ENCODE peak calls at places on chromosomes 3 and 15, in seven cellular contexts. E, W, U, C, B, V and M are unnamed samples.

GRCh38 chr3:72271215-72271614 is 486.3 kb upstream of the PROK2 start:
- DNase-seq in E (no peak), W (no peak), U (no peak), C (no peak), B (peak; percentile 48), V (no peak), M (no peak)

GRCh38 chr15:91882858-91883586 is 29.5 kb downstream of the SLCO3A1 start:
- DNase-seq in E (no peak), W (no peak), U (no peak), C (no peak), B (peak; percentile 69), V (no peak), M (no peak)

GRCh38 chr3:8458711-8459110 is 42.9 kb upstream of the LMCD1 start:
- DNase-seq in E (no peak), W (no peak), U (no peak), C (no peak), B (no peak), V (peak; percentile 91), M (no peak)

GRCh38 chr3:116770815-116771450 is 61.4 kb downstream of the TUSC7 start:
- DNase-seq in E (peak; percentile 72), W (peak; percentile 87), U (peak; percentile 61), C (peak; percentile 42), B (peak; percentile 25), V (peak; percentile 40), M (peak; percentile 90)

GRCh38 chr3:157335677-157336076 is 101.0 kb upstream of the PTX3 start:
- DNase-seq in E (peak; percentile 83), W (no peak), U (no peak), C (no peak), B (no peak), V (no peak), M (peak; percentile 46)

GRCh38 chr3:64484289-64484992 is 203.4 kb downstream of the ADAMTS9 start:
- DNase-seq in E (peak; percentile 75), W (peak; percentile 61), U (peak; percentile 81), C (peak; percentile 67), B (peak; percentile 78), V (peak; percentile 51), M (peak; percentile 17)

GRCh38 chr15:44101944-44102343 is 93.1 kb downstream of the FRMD5 start:
- DNase-seq in E (peak; percentile 94), W (no peak), U (no peak), C (no peak), B (no peak), V (no peak), M (no peak)

GRCh38 chr3:42019144-42019952 is 57.4 kb upstream of the ULK4 start:
- DNase-seq in E (no peak), W (no peak), U (no peak), C (no peak), B (peak; percentile 46), V (no peak), M (no peak)

GRCh38 chr3:116140100-116140689 is 305.1 kb downstream of the LSAMP start:
- DNase-seq in E (peak; percentile 66), W (peak; percentile 47), U (no peak), C (no peak), B (no peak), V (no peak), M (peak; percentile 65)

GRCh38 chr3:78360849-78361248 is 1321.0 kb downstream of the ROBO2 start:
- DNase-seq in E (no peak), W (no peak), U (no peak), C (no peak), B (no peak), V (no peak), M (no peak)

GRCh38 chr3:119743921-119744320 is 38.0 kb upstream of the NR1I2 start:
- DNase-seq in E (no peak), W (no peak), U (no peak), C (no peak), B (no peak), V (no peak), M (no peak)

GRCh38 chr15:67783303-67783702 is 42.0 kb upstream of the SKOR1 start:
- DNase-seq in E (no peak), W (peak; percentile 98), U (peak; percentile 34), C (no peak), B (no peak), V (no peak), M (no peak)

GRCh38 chr15:34039506-34040123 is 611 bp upstream of the AVEN start:
- DNase-seq in E (no peak), W (peak; percentile 65), U (peak; percentile 65), C (peak; percentile 51), B (no peak), V (no peak), M (no peak)

GRCh38 chr3:195182470-195182795 is 88.5 kb downstream of the XXYLT1 start:
- DNase-seq in E (peak; percentile 73), W (no peak), U (peak; percentile 15), C (no peak), B (no peak), V (peak; percentile 39), M (no peak)

GRCh38 chr3:12944413-12944812 is 103.0 kb upstream of the RPL32 start:
- DNase-seq in E (no peak), W (no peak), U (no peak), C (no peak), B (no peak), V (no peak), M (no peak)

GRCh38 chr3:48661501-48662139 is 1.1 kb downstream of the CELSR3 start:
- DNase-seq in E (no peak), W (no peak), U (peak; percentile 76), C (peak; percentile 89), B (peak; percentile 63), V (no peak), M (no peak)

GRCh38 chr3:196486263-196486662 is 17.3 kb downstream of the RNF168 start:
- DNase-seq in E (no peak), W (peak; percentile 37), U (peak; percentile 26), C (no peak), B (no peak), V (no peak), M (no peak)

GRCh38 chr3:128076783-128077624 is 24.8 kb downstream of the SEC61A1 start:
- DNase-seq in E (no peak), W (no peak), U (peak; percentile 60), C (no peak), B (peak; percentile 50), V (no peak), M (peak; percentile 1)

GRCh38 chr3:46537316-46537715 is 28.8 kb downstream of the LRRC2 start:
- DNase-seq in E (peak; percentile 44), W (no peak), U (no peak), C (no peak), B (no peak), V (no peak), M (no peak)

GRCh38 chr15:85388506-85388905 is 8.1 kb downstream of the AKAP13 start:
- DNase-seq in E (no peak), W (no peak), U (no peak), C (no peak), B (no peak), V (no peak), M (no peak)

GRCh38 chr15:83685864-83686263 is 31.9 kb downstream of the ADAMTSL3 start:
- DNase-seq in E (no peak), W (no peak), U (no peak), C (no peak), B (no peak), V (no peak), M (no peak)

GRCh38 chr3:122233109-122233952 is 49.9 kb downstream of the CASR start:
- DNase-seq in E (no peak), W (no peak), U (peak; percentile 31), C (peak; percentile 45), B (no peak), V (no peak), M (no peak)

GRCh38 chr15:82848201-82848993 is 39.0 kb downstream of the WHAMM start:
- DNase-seq in E (no peak), W (no peak), U (no peak), C (no peak), B (no peak), V (no peak), M (no peak)

GRCh38 chr15:53122818-53123217 is 332.7 kb upstream of the ONECUT1 start:
- DNase-seq in E (no peak), W (no peak), U (no peak), C (no peak), B (no peak), V (no peak), M (no peak)

GRCh38 chr15:64070965-64071851 is 22.4 kb downstream of the CIAO2A start:
- DNase-seq in E (peak; percentile 90), W (no peak), U (no peak), C (no peak), B (no peak), V (peak; percentile 65), M (no peak)

GRCh38 chr15:88401972-88402656 is 65.1 kb downstream of the MRPL46 start:
- DNase-seq in E (no peak), W (peak; percentile 86), U (peak; percentile 44), C (no peak), B (peak; percentile 63), V (no peak), M (no peak)

GRCh38 chr3:143266512-143266911 is 146.9 kb downstream of the CHST2 start:
- DNase-seq in E (no peak), W (no peak), U (no peak), C (no peak), B (no peak), V (peak; percentile 24), M (no peak)

GRCh38 chr15:80061581-80061980 is 2.1 kb downstream of the ZFAND6 start:
- DNase-seq in E (peak; percentile 53), W (peak; percentile 39), U (no peak), C (no peak), B (no peak), V (no peak), M (no peak)

GRCh38 chr15:90300988-90301715 is 35.7 kb downstream of the NGRN start:
- DNase-seq in E (peak; percentile 39), W (peak; percentile 77), U (peak; percentile 76), C (peak; percentile 62), B (peak; percentile 51), V (no peak), M (peak; percentile 27)

GRCh38 chr3:179615458-179616173 is 11.0 kb downstream of the NDUFB5 start:
- DNase-seq in E (no peak), W (no peak), U (no peak), C (no peak), B (no peak), V (no peak), M (no peak)

GRCh38 chr3:129344540-129345220 is 66.0 kb downstream of the HMCES start:
- DNase-seq in E (no peak), W (no peak), U (no peak), C (no peak), B (no peak), V (no peak), M (no peak)

GRCh38 chr3:11717301-11717700 is 73.6 kb upstream of the VGLL4 start:
- DNase-seq in E (peak; percentile 28), W (no peak), U (no peak), C (no peak), B (no peak), V (no peak), M (no peak)

GRCh38 chr3:195394700-195395099 is 48.1 kb downstream of the ACAP2 start:
- DNase-seq in E (no peak), W (no peak), U (no peak), C (no peak), B (no peak), V (no peak), M (no peak)

GRCh38 chr3:49539659-49540560 is 14.4 kb upstream of the BSN start:
- DNase-seq in E (peak; percentile 74), W (peak; percentile 78), U (peak; percentile 94), C (peak; percentile 97), B (peak; percentile 95), V (peak; percentile 89), M (peak; percentile 77)

GRCh38 chr3:108513961-108514360 is 3.6 kb upstream of the MYH15 start:
- DNase-seq in E (peak; percentile 33), W (no peak), U (no peak), C (no peak), B (no peak), V (no peak), M (no peak)

GRCh38 chr15:55993111-55993803 is at the start of gene NEDD4:
- DNase-seq in E (peak; percentile 67), W (peak; percentile 63), U (peak; percentile 88), C (peak; percentile 90), B (peak; percentile 92), V (peak; percentile 72), M (peak; percentile 78)

GRCh38 chr3:178456942-178457341 is 79.3 kb upstream of the KCNMB2 start:
- DNase-seq in E (peak; percentile 2), W (no peak), U (no peak), C (no peak), B (no peak), V (no peak), M (no peak)